ENCODE peak calls at places on chromosome X, in five cellular contexts. H is WTC11, S is SK-N-SH, C is A549, D is HCT116. E is an unnamed sample.

GRCh38 chrX:4263005-4263404 is 549.6 kb upstream of the PRKX start:
- DNase-seq in D (no peak), S (peak; percentile 16), C (peak; percentile 1), H (no peak), E (no peak)

GRCh38 chrX:26789751-26790150 is 573.8 kb downstream of the MAGEB5 start:
- DNase-seq in D (no peak), H (no peak), C (no peak), S (no peak), E (peak; percentile 74)

GRCh38 chrX:31423575-31424284 is 351.9 kb upstream of the FTHL17 start:
- DNase-seq in D (no peak), H (peak; percentile 23), S (peak; percentile 43), C (peak; percentile 1), E (peak; percentile 44)

GRCh38 chrX:12866451-12867377 is at the start of gene TLR7:
- DNase-seq in S (no peak), D (no peak), C (no peak), H (no peak), E (no peak)

GRCh38 chrX:48522291-48522690 is 683 bp downstream of the EBP start:
- DNase-seq in H (no peak), C (no peak), D (no peak), S (peak; percentile 36), E (no peak)

GRCh38 chrX:74104356-74105065 is 199.5 kb upstream of the ZCCHC13 start:
- DNase-seq in H (no peak), C (no peak), S (no peak), D (peak; percentile 4), E (no peak)

GRCh38 chrX:31333181-31333831 is 261.5 kb upstream of the FTHL17 start:
- DNase-seq in S (no peak), C (no peak), H (no peak), D (no peak), E (peak; percentile 60)

GRCh38 chrX:66074920-66075879 is 35.3 kb upstream of the VSIG4 start:
- DNase-seq in H (no peak), C (no peak), S (no peak), D (no peak), E (no peak)

GRCh38 chrX:27350476-27350875 is 112.7 kb downstream of the PPP4R3C start:
- DNase-seq in C (no peak), H (no peak), S (no peak), D (no peak), E (peak; percentile 89)

GRCh38 chrX:3663576-3664290 is 49.7 kb downstream of the PRKX start:
- DNase-seq in S (no peak), C (no peak), D (no peak), H (no peak), E (no peak)

GRCh38 chrX:130165181-130165702 is 399 bp downstream of the AIFM1 start:
- DNase-seq in S (peak; percentile 36), D (no peak), H (no peak), C (no peak), E (no peak)

GRCh38 chrX:47212381-47213293 is 5.8 kb upstream of the CDK16 start:
- DNase-seq in D (no peak), S (peak; percentile 39), C (no peak), H (no peak), E (no peak)

GRCh38 chrX:76893930-76894329 is 466.4 kb downstream of the MAGEE1 start:
- DNase-seq in D (no peak), C (no peak), S (no peak), H (no peak), E (peak; percentile 1)

GRCh38 chrX:18129694-18130093 is 91.0 kb downstream of the BEND2 start:
- DNase-seq in D (no peak), H (no peak), S (no peak), C (no peak), E (no peak)

GRCh38 chrX:27917713-27918500 is 63.3 kb downstream of the DCAF8L1 start:
- DNase-seq in H (no peak), S (no peak), C (no peak), D (no peak), E (no peak)

GRCh38 chrX:57294961-57295360 is 8.5 kb downstream of the FAAH2 start:
- DNase-seq in S (no peak), H (no peak), D (no peak), C (no peak), E (no peak)

DNA sequence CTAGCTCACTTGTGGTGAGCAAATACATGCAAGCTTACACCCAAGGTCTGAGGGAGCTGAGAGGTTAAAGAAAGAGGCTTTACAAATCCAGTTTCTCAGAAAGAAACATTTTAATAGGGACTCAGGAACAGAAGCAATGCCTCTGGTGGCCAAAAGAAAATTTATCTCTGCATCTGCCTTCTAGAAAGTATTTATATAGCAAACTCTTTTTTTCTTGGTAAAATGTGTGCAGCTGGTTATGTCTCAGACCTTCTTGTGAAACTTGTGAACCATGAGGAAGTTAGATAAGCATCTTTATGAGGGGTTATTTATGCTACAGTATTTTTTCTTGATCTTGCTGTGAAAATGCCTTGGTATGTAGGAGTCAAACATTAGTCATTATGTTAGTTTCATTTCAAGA is 48.5 kb upstream of the CYSLTR1 start:
- DNase-seq in H (no peak), D (no peak), S (no peak), C (no peak), E (no peak)
- TF ChIP-seq MAX in H (no peak), D (no peak), S (no peak), C (no peak), E (no peak)

GRCh38 chrX:68675466-68675865 is 28.0 kb downstream of the STARD8 start:
- DNase-seq in S (no peak), H (no peak), D (no peak), C (no peak), E (no peak)
- TF ChIP-seq MAX in S (no peak), H (no peak), D (no peak), C (no peak), E (no peak)

DNA sequence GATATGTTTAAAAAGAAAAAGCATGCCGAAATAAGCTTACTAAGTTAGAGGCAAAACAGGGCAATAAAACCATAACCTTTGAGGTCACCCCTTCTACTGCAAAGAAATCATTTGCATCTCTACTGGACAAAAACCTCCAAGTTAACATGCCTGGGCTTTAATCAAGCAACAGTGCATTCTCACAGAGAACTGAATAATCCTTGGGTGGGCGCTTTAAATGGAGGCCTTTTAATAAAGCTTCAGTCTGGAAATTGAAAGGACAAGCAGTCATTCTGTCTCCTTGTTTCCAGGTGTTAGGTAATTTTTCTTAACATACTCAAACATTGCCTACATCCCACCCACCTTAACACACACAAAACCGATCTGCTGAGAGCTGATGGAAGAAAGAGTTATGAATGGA is 34.5 kb upstream of the SMS start:
- DNase-seq in D (no peak), C (no peak), H (no peak), S (no peak), E (no peak)
- TF ChIP-seq MAX in D (no peak), C (no peak), H (no peak), S (no peak), E (no peak)

GRCh38 chrX:114338870-114339269 is 245.0 kb upstream of the HTR2C start:
- DNase-seq in D (no peak), H (no peak), S (no peak), C (no peak), E (no peak)
- TF ChIP-seq MAX in D (no peak), H (no peak), S (no peak), C (no peak), E (no peak)

GRCh38 chrX:9164535-9165425 is 130.9 kb upstream of the FAM9B start:
- DNase-seq in C (no peak), H (no peak), S (no peak), D (no peak), E (no peak)
- TF ChIP-seq MAX in C (no peak), H (no peak), S (no peak), D (no peak), E (no peak)

DNA sequence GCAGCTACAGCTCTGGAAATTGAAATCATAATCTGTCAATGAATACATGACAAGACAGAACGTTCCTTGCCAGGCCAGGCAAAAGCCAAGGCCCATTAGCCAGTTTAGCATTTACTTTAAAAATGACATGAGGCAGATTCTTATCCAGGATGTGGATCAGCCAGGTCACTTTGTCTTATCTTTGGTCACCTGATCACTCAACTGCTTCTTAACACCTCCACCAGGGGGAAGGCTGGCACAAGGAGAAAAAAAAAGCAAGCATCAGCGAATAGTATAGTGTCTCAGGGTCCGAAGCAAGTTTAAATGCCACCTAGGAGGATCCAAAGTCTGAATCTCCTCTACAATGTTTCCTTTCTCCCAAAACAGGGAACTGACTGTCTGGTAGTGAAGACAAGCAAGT is 18.8 kb downstream of the ATP1B4 start:
- DNase-seq in H (no peak), C (peak; percentile 14), S (no peak), D (peak; percentile 29), E (peak; percentile 2)
- TF ChIP-seq MAX in H (no peak), C (no peak), S (no peak), D (no peak), E (no peak)

E was measured in endothelial cell of umbilical vein.